ENCODE peak calls at places on chromosomes 2 and 18, in seven cellular contexts. One of them, this sample, is unnamed.

GRCh38 chr18:12442946-12443345 is 35.2 kb downstream of the PRELID3A start:
- DNase-seq in stimulated activated CD4-positive, alpha-beta T cell treated with anti-CD3 and anti-CD28 coated beads, Interleukin-4, amount 100 ng/mL, for 48 hours: no peak
- DNase-seq in NCI-H1436: no peak
- DNase-seq in HuH-7.5: no peak
- DNase-seq in HCT116: no peak
- DNase-seq in AG09319: no peak
- DNase-seq in AG20443: no peak
- DNase-seq in this sample: no peak

GRCh38 chr2:9585486-9585885 is 29.9 kb upstream of the ADAM17 start:
- DNase-seq in stimulated activated CD4-positive, alpha-beta T cell treated with anti-CD3 and anti-CD28 coated beads, Interleukin-4, amount 100 ng/mL, for 48 hours: no peak
- DNase-seq in NCI-H1436: no peak
- DNase-seq in HuH-7.5: no peak
- DNase-seq in HCT116: no peak
- DNase-seq in AG09319: no peak
- DNase-seq in AG20443: no peak
- DNase-seq in this sample: no peak

GRCh38 chr2:196170681-196171247 is 614 bp downstream of the STK17B start:
- DNase-seq in stimulated activated CD4-positive, alpha-beta T cell treated with anti-CD3 and anti-CD28 coated beads, Interleukin-4, amount 100 ng/mL, for 48 hours: no peak
- DNase-seq in NCI-H1436: no peak
- DNase-seq in HuH-7.5: peak
- DNase-seq in HCT116: no peak
- DNase-seq in AG09319: no peak
- DNase-seq in AG20443: peak
- DNase-seq in this sample: no peak

GRCh38 chr2:178491612-178492011 is 11.4 kb downstream of the PLEKHA3 start:
- DNase-seq in stimulated activated CD4-positive, alpha-beta T cell treated with anti-CD3 and anti-CD28 coated beads, Interleukin-4, amount 100 ng/mL, for 48 hours: no peak
- DNase-seq in NCI-H1436: no peak
- DNase-seq in HuH-7.5: no peak
- DNase-seq in HCT116: no peak
- DNase-seq in AG09319: no peak
- DNase-seq in AG20443: no peak
- DNase-seq in this sample: no peak

GRCh38 chr2:106536490-106536889 is 49.3 kb downstream of the CD8B2 start:
- DNase-seq in stimulated activated CD4-positive, alpha-beta T cell treated with anti-CD3 and anti-CD28 coated beads, Interleukin-4, amount 100 ng/mL, for 48 hours: no peak
- DNase-seq in NCI-H1436: no peak
- DNase-seq in HuH-7.5: no peak
- DNase-seq in HCT116: no peak
- DNase-seq in AG09319: no peak
- DNase-seq in AG20443: no peak
- DNase-seq in this sample: no peak

GRCh38 chr2:204849887-204850286 is 304.6 kb downstream of the PARD3B start:
- DNase-seq in stimulated activated CD4-positive, alpha-beta T cell treated with anti-CD3 and anti-CD28 coated beads, Interleukin-4, amount 100 ng/mL, for 48 hours: no peak
- DNase-seq in NCI-H1436: no peak
- DNase-seq in HuH-7.5: no peak
- DNase-seq in HCT116: no peak
- DNase-seq in AG09319: no peak
- DNase-seq in AG20443: no peak
- DNase-seq in this sample: no peak

GRCh38 chr2:20467789-20468548 is 21.1 kb downstream of the RHOB start:
- DNase-seq in stimulated activated CD4-positive, alpha-beta T cell treated with anti-CD3 and anti-CD28 coated beads, Interleukin-4, amount 100 ng/mL, for 48 hours: no peak
- DNase-seq in NCI-H1436: no peak
- DNase-seq in HuH-7.5: no peak
- DNase-seq in HCT116: no peak
- DNase-seq in AG09319: no peak
- DNase-seq in AG20443: no peak
- DNase-seq in this sample: no peak

GRCh38 chr2:207487650-207488315 is 42.0 kb upstream of the CREB1 start:
- DNase-seq in stimulated activated CD4-positive, alpha-beta T cell treated with anti-CD3 and anti-CD28 coated beads, Interleukin-4, amount 100 ng/mL, for 48 hours: no peak
- DNase-seq in NCI-H1436: no peak
- DNase-seq in HuH-7.5: no peak
- DNase-seq in HCT116: peak
- DNase-seq in AG09319: no peak
- DNase-seq in AG20443: peak
- DNase-seq in this sample: no peak

GRCh38 chr2:60213865-60214657 is 339.4 kb downstream of the BCL11A start:
- DNase-seq in stimulated activated CD4-positive, alpha-beta T cell treated with anti-CD3 and anti-CD28 coated beads, Interleukin-4, amount 100 ng/mL, for 48 hours: no peak
- DNase-seq in NCI-H1436: peak
- DNase-seq in HuH-7.5: no peak
- DNase-seq in HCT116: no peak
- DNase-seq in AG09319: no peak
- DNase-seq in AG20443: peak
- DNase-seq in this sample: no peak

GRCh38 chr2:48247171-48247570 is 282.8 kb upstream of the STON1 start:
- DNase-seq in stimulated activated CD4-positive, alpha-beta T cell treated with anti-CD3 and anti-CD28 coated beads, Interleukin-4, amount 100 ng/mL, for 48 hours: no peak
- DNase-seq in NCI-H1436: no peak
- DNase-seq in HuH-7.5: no peak
- DNase-seq in HCT116: no peak
- DNase-seq in AG09319: no peak
- DNase-seq in AG20443: no peak
- DNase-seq in this sample: no peak

GRCh38 chr18:75114231-75114630 is 94.7 kb downstream of the PTGR3 start:
- DNase-seq in stimulated activated CD4-positive, alpha-beta T cell treated with anti-CD3 and anti-CD28 coated beads, Interleukin-4, amount 100 ng/mL, for 48 hours: no peak
- DNase-seq in NCI-H1436: no peak
- DNase-seq in HuH-7.5: no peak
- DNase-seq in HCT116: no peak
- DNase-seq in AG09319: no peak
- DNase-seq in AG20443: no peak
- DNase-seq in this sample: no peak

GRCh38 chr2:149991576-149991975 is 404.0 kb upstream of the MMADHC start:
- DNase-seq in stimulated activated CD4-positive, alpha-beta T cell treated with anti-CD3 and anti-CD28 coated beads, Interleukin-4, amount 100 ng/mL, for 48 hours: no peak
- DNase-seq in NCI-H1436: no peak
- DNase-seq in HuH-7.5: no peak
- DNase-seq in HCT116: no peak
- DNase-seq in AG09319: no peak
- DNase-seq in AG20443: no peak
- DNase-seq in this sample: no peak

GRCh38 chr18:31723998-31724711 is 36.5 kb downstream of the SLC25A52 start:
- DNase-seq in stimulated activated CD4-positive, alpha-beta T cell treated with anti-CD3 and anti-CD28 coated beads, Interleukin-4, amount 100 ng/mL, for 48 hours: no peak
- DNase-seq in NCI-H1436: no peak
- DNase-seq in HuH-7.5: peak
- DNase-seq in HCT116: no peak
- DNase-seq in AG09319: no peak
- DNase-seq in AG20443: peak
- DNase-seq in this sample: no peak

GRCh38 chr2:10304458-10305253 is 2.0 kb downstream of the HPCAL1 start:
- DNase-seq in stimulated activated CD4-positive, alpha-beta T cell treated with anti-CD3 and anti-CD28 coated beads, Interleukin-4, amount 100 ng/mL, for 48 hours: no peak
- DNase-seq in NCI-H1436: no peak
- DNase-seq in HuH-7.5: no peak
- DNase-seq in HCT116: no peak
- DNase-seq in AG09319: no peak
- DNase-seq in AG20443: no peak
- DNase-seq in this sample: no peak

GRCh38 chr18:80006726-80007125 is 18.4 kb upstream of the TXNL4A start:
- DNase-seq in stimulated activated CD4-positive, alpha-beta T cell treated with anti-CD3 and anti-CD28 coated beads, Interleukin-4, amount 100 ng/mL, for 48 hours: no peak
- DNase-seq in NCI-H1436: no peak
- DNase-seq in HuH-7.5: no peak
- DNase-seq in HCT116: no peak
- DNase-seq in AG09319: no peak
- DNase-seq in AG20443: no peak
- DNase-seq in this sample: no peak

GRCh38 chr18:48330016-48330991 is 78.9 kb downstream of the ZBTB7C start:
- DNase-seq in stimulated activated CD4-positive, alpha-beta T cell treated with anti-CD3 and anti-CD28 coated beads, Interleukin-4, amount 100 ng/mL, for 48 hours: no peak
- DNase-seq in NCI-H1436: no peak
- DNase-seq in HuH-7.5: no peak
- DNase-seq in HCT116: peak
- DNase-seq in AG09319: peak
- DNase-seq in AG20443: peak
- DNase-seq in this sample: no peak

GRCh38 chr2:122734756-122735155 is 979.3 kb downstream of the TSN start:
- DNase-seq in stimulated activated CD4-positive, alpha-beta T cell treated with anti-CD3 and anti-CD28 coated beads, Interleukin-4, amount 100 ng/mL, for 48 hours: no peak
- DNase-seq in NCI-H1436: no peak
- DNase-seq in HuH-7.5: no peak
- DNase-seq in HCT116: no peak
- DNase-seq in AG09319: no peak
- DNase-seq in AG20443: no peak
- DNase-seq in this sample: no peak

GRCh38 chr2:224944707-224945106 is 97.6 kb downstream of the DOCK10 start:
- DNase-seq in stimulated activated CD4-positive, alpha-beta T cell treated with anti-CD3 and anti-CD28 coated beads, Interleukin-4, amount 100 ng/mL, for 48 hours: no peak
- DNase-seq in NCI-H1436: peak
- DNase-seq in HuH-7.5: no peak
- DNase-seq in HCT116: no peak
- DNase-seq in AG09319: no peak
- DNase-seq in AG20443: no peak
- DNase-seq in this sample: no peak

GRCh38 chr2:145724499-145724898 is 1204.6 kb upstream of the ZEB2 start:
- DNase-seq in stimulated activated CD4-positive, alpha-beta T cell treated with anti-CD3 and anti-CD28 coated beads, Interleukin-4, amount 100 ng/mL, for 48 hours: no peak
- DNase-seq in NCI-H1436: no peak
- DNase-seq in HuH-7.5: no peak
- DNase-seq in HCT116: no peak
- DNase-seq in AG09319: no peak
- DNase-seq in AG20443: no peak
- DNase-seq in this sample: no peak

GRCh38 chr2:237122214-237122666 is 36.6 kb downstream of the COPS8 start:
- DNase-seq in stimulated activated CD4-positive, alpha-beta T cell treated with anti-CD3 and anti-CD28 coated beads, Interleukin-4, amount 100 ng/mL, for 48 hours: peak
- DNase-seq in NCI-H1436: peak
- DNase-seq in HuH-7.5: peak
- DNase-seq in HCT116: peak
- DNase-seq in AG09319: peak
- DNase-seq in AG20443: peak
- DNase-seq in this sample: peak

GRCh38 chr2:128499367-128500135 is 180.9 kb upstream of the HS6ST1 start:
- DNase-seq in stimulated activated CD4-positive, alpha-beta T cell treated with anti-CD3 and anti-CD28 coated beads, Interleukin-4, amount 100 ng/mL, for 48 hours: no peak
- DNase-seq in NCI-H1436: no peak
- DNase-seq in HuH-7.5: no peak
- DNase-seq in HCT116: no peak
- DNase-seq in AG09319: no peak
- DNase-seq in AG20443: no peak
- DNase-seq in this sample: no peak

GRCh38 chr2:27315122-27315521 is 6.9 kb upstream of the UCN start:
- DNase-seq in stimulated activated CD4-positive, alpha-beta T cell treated with anti-CD3 and anti-CD28 coated beads, Interleukin-4, amount 100 ng/mL, for 48 hours: no peak
- DNase-seq in NCI-H1436: no peak
- DNase-seq in HuH-7.5: no peak
- DNase-seq in HCT116: no peak
- DNase-seq in AG09319: no peak
- DNase-seq in AG20443: no peak
- DNase-seq in this sample: no peak

GRCh38 chr2:6909431-6910385 is 7.5 kb upstream of the RNF144A start:
- DNase-seq in stimulated activated CD4-positive, alpha-beta T cell treated with anti-CD3 and anti-CD28 coated beads, Interleukin-4, amount 100 ng/mL, for 48 hours: no peak
- DNase-seq in NCI-H1436: no peak
- DNase-seq in HuH-7.5: no peak
- DNase-seq in HCT116: no peak
- DNase-seq in AG09319: no peak
- DNase-seq in AG20443: no peak
- DNase-seq in this sample: peak

GRCh38 chr2:178345951-178346350 is 105.0 kb downstream of the PRKRA start:
- DNase-seq in stimulated activated CD4-positive, alpha-beta T cell treated with anti-CD3 and anti-CD28 coated beads, Interleukin-4, amount 100 ng/mL, for 48 hours: no peak
- DNase-seq in NCI-H1436: no peak
- DNase-seq in HuH-7.5: no peak
- DNase-seq in HCT116: no peak
- DNase-seq in AG09319: no peak
- DNase-seq in AG20443: peak
- DNase-seq in this sample: no peak

GRCh38 chr2:161166538-161167409 is 6.5 kb downstream of the TANK start:
- DNase-seq in stimulated activated CD4-positive, alpha-beta T cell treated with anti-CD3 and anti-CD28 coated beads, Interleukin-4, amount 100 ng/mL, for 48 hours: peak
- DNase-seq in NCI-H1436: no peak
- DNase-seq in HuH-7.5: no peak
- DNase-seq in HCT116: peak
- DNase-seq in AG09319: no peak
- DNase-seq in AG20443: no peak
- DNase-seq in this sample: no peak